ENCODE peak calls at places on chromosomes 16 and 17, in seven cellular contexts. S is activated T-helper 1 cell treated with anti-CD3 and anti-CD28 coated beads, Interleukin-12 subunit alpha, Interleukin-12 subunit beta, Interleukin-2, Interleukin-4 antibody, amounts not matched to agents 30 ng/mL and 10 ng/mL and 1 ng/mL, durations not matched to agents 14 hours and 24 hours and 36 hours; F is NCI-H460; V is Right ventricle myocardium superior; G is activated CD4-positive, alpha-beta T cell treated with anti-CD3 and anti-CD28 coated beads for 48 hours; N is NCI-H748 treated with DMSO at 0.1 percent for 48 hours; H is HEK293T. T is an unnamed sample.

GRCh38 chr17:31393749-31394146 is 2.3 kb downstream of the RAB11FIP4 start:
- DNase-seq in N (no peak), S (no peak), F (no peak), G (no peak), H (no peak), V (no peak), T (no peak)

GRCh38 chr16:50036426-50036825 is 11.4 kb downstream of the CNEP1R1 start:
- DNase-seq in N (no peak), S (no peak), G (no peak), H (no peak), F (no peak), V (no peak), T (no peak)

GRCh38 chr17:82370471-82371332 is 863 bp upstream of the UTS2R start:
- DNase-seq in S (no peak), F (no peak), V (peak; percentile 38), G (peak; percentile 48), N (no peak), H (no peak), T (no peak)

GRCh38 chr16:35182043-35182677 is 1722.7 kb downstream of the TP53TG3F start:
- DNase-seq in N (no peak), F (no peak), H (no peak), V (no peak), G (no peak), S (no peak), T (no peak)

GRCh38 chr17:71922439-71922838 is 198.4 kb upstream of the SOX9 start:
- DNase-seq in S (no peak), N (no peak), F (no peak), V (no peak), H (no peak), G (no peak), T (no peak)

GRCh38 chr17:6471531-6472465 is 27.5 kb downstream of the PIMREG start:
- DNase-seq in F (no peak), G (no peak), V (no peak), N (no peak), H (no peak), S (no peak), T (no peak)

GRCh38 chr17:74243013-74243755 is 29.8 kb downstream of the TTYH2 start:
- DNase-seq in N (no peak), H (no peak), G (no peak), F (no peak), S (no peak), V (peak; percentile 79), T (no peak)

GRCh38 chr16:57480127-57480753 is 6.1 kb downstream of the DOK4 start:
- DNase-seq in V (peak; percentile 79), N (no peak), S (no peak), F (peak; percentile 56), H (no peak), G (no peak), T (no peak)

GRCh38 chr16:82834156-82834758 is 207.5 kb downstream of the CDH13 start:
- DNase-seq in H (no peak), S (no peak), F (no peak), N (no peak), V (no peak), G (no peak), T (no peak)

GRCh38 chr16:83826146-83826913 is 18.6 kb downstream of the HSBP1 start:
- DNase-seq in N (peak; percentile 40), G (peak; percentile 87), H (peak; percentile 86), V (peak; percentile 90), F (peak; percentile 57), S (peak; percentile 70), T (peak; percentile 64)

GRCh38 chr17:42843358-42843934 is 934 bp upstream of the AOC2 start:
- DNase-seq in H (peak; percentile 71), G (no peak), S (no peak), F (peak; percentile 77), N (peak; percentile 67), V (no peak), T (peak; percentile 80)

GRCh38 chr16:9687737-9688319 is 494.4 kb downstream of the GRIN2A start:
- DNase-seq in G (no peak), S (no peak), V (no peak), H (no peak), N (no peak), F (no peak), T (no peak)

GRCh38 chr16:80518436-80518835 is 22.4 kb upstream of the DYNLRB2 start:
- DNase-seq in S (peak; percentile 44), N (no peak), H (no peak), V (no peak), F (no peak), G (peak; percentile 38), T (no peak)

GRCh38 chr17:73140531-73140930 is 24.3 kb upstream of the SSTR2 start:
- DNase-seq in G (no peak), V (no peak), H (no peak), F (no peak), N (no peak), S (no peak), T (no peak)

GRCh38 chr16:57540906-57541753 is 1.3 kb upstream of the ADGRG5 start:
- DNase-seq in V (no peak), H (peak; percentile 3), F (no peak), G (no peak), N (no peak), S (no peak), T (no peak)

GRCh38 chr17:79633937-79634813 is 23.3 kb upstream of the RBFOX3 start:
- DNase-seq in V (no peak), N (no peak), G (no peak), H (peak; percentile 4), S (no peak), F (no peak), T (no peak)

GRCh38 chr17:66583112-66583748 is 251.7 kb upstream of the CACNG5 start:
- DNase-seq in H (no peak), F (no peak), N (no peak), G (no peak), S (no peak), V (no peak), T (no peak)

GRCh38 chr16:85428168-85428898 is 184.8 kb upstream of the GSE1 start:
- DNase-seq in H (peak; percentile 50), V (peak; percentile 67), F (peak; percentile 20), N (no peak), G (peak; percentile 63), S (peak; percentile 20), T (peak; percentile 33)

GRCh38 chr17:81703747-81704654 is 834 bp downstream of the MRPL12 start:
- DNase-seq in F (no peak), H (no peak), N (no peak), G (peak; percentile 40), S (peak; percentile 16), V (no peak), T (peak; percentile 60)

GRCh38 chr16:4498546-4499195 is 22.5 kb downstream of the HMOX2 start:
- DNase-seq in S (no peak), H (no peak), G (no peak), N (no peak), V (no peak), F (no peak), T (no peak)

GRCh38 chr17:65297916-65298315 is 160.7 kb downstream of the RGS9 start:
- DNase-seq in N (no peak), V (no peak), F (no peak), H (no peak), G (no peak), S (no peak), T (no peak)

GRCh38 chr17:65856865-65857264 is 295.4 kb upstream of the AXIN2 start:
- DNase-seq in H (no peak), V (no peak), S (no peak), G (no peak), N (no peak), F (no peak), T (no peak)

GRCh38 chr16:50114357-50115129 is 38.6 kb upstream of the TENT4B start:
- DNase-seq in F (no peak), H (no peak), V (no peak), N (no peak), S (no peak), G (no peak), T (no peak)

GRCh38 chr17:75250009-75250471 is 11.4 kb downstream of the GGA3 start:
- DNase-seq in N (no peak), H (no peak), F (no peak), G (peak; percentile 89), V (no peak), S (peak; percentile 64), T (no peak)

GRCh38 chr16:8971416-8971815 is 7.7 kb upstream of the USP7 start:
- DNase-seq in H (no peak), S (no peak), F (no peak), G (no peak), N (no peak), V (no peak), T (no peak)

GRCh38 chr17:57589151-57590034 is 155.7 kb downstream of the CCDC182 start:
- DNase-seq in N (no peak), F (no peak), V (no peak), S (no peak), G (no peak), H (no peak), T (no peak)

GRCh38 chr17:81037783-81038733 is 3.1 kb downstream of the BAIAP2 start:
- DNase-seq in G (no peak), S (no peak), H (no peak), V (no peak), F (no peak), N (no peak), T (no peak)

GRCh38 chr16:27526169-27526568 is 23.5 kb downstream of the GTF3C1 start:
- DNase-seq in S (no peak), V (peak; percentile 77), N (no peak), H (no peak), F (no peak), G (no peak), T (peak; percentile 48)

GRCh38 chr16:57372372-57373116 is at the start of gene CX3CL1:
- DNase-seq in H (no peak), G (no peak), V (peak; percentile 67), N (no peak), F (no peak), S (no peak), T (no peak)

T was measured in erythroblast.